ENCODE peak calls at places on chromosomes 13 and 19, in six cellular contexts. One of them, this sample, is unnamed.

GRCh38 chr13:28325022-28325421 is 169.9 kb downstream of the FLT1 start:
- DNase-seq in stomach: no peak
- DNase-seq in suprapubic skin: no peak
- DNase-seq in fibroblast of lung: no peak
- DNase-seq in HTR-8/SVneo: no peak
- DNase-seq in NCI-H774: no peak
- DNase-seq in this sample: no peak

GRCh38 chr13:32530841-32531253 is 7.7 kb downstream of the N4BP2L2 start:
- DNase-seq in NCI-H774: no peak
- DNase-seq in suprapubic skin: no peak
- DNase-seq in stomach: no peak
- DNase-seq in fibroblast of lung: peak; percentile 87
- DNase-seq in HTR-8/SVneo: no peak
- DNase-seq in this sample: no peak

GRCh38 chr19:53980553-53981407 is 10.7 kb upstream of the CACNG6 start:
- DNase-seq in suprapubic skin: no peak
- DNase-seq in stomach: no peak
- DNase-seq in fibroblast of lung: peak; percentile 4
- DNase-seq in HTR-8/SVneo: peak; percentile 69
- DNase-seq in NCI-H774: no peak
- DNase-seq in this sample: peak; percentile 70

GRCh38 chr19:46299004-46299509 is 2.2 kb downstream of the HIF3A start:
- DNase-seq in suprapubic skin: peak; percentile 95
- DNase-seq in HTR-8/SVneo: peak; percentile 90
- DNase-seq in NCI-H774: peak; percentile 88
- DNase-seq in fibroblast of lung: peak; percentile 96
- DNase-seq in stomach: peak; percentile 99
- DNase-seq in this sample: peak; percentile 80

GRCh38 chr13:113400621-113401451 is 36.9 kb upstream of the GRTP1 start:
- DNase-seq in NCI-H774: peak; percentile 27
- DNase-seq in stomach: no peak
- DNase-seq in suprapubic skin: no peak
- DNase-seq in fibroblast of lung: no peak
- DNase-seq in HTR-8/SVneo: no peak
- DNase-seq in this sample: no peak

GRCh38 chr19:54183431-54183830 is 5.9 kb downstream of the MBOAT7 start:
- DNase-seq in suprapubic skin: no peak
- DNase-seq in fibroblast of lung: no peak
- DNase-seq in HTR-8/SVneo: no peak
- DNase-seq in stomach: no peak
- DNase-seq in NCI-H774: no peak
- DNase-seq in this sample: no peak

GRCh38 chr13:32136716-32137115 is 105.1 kb downstream of the FRY start:
- DNase-seq in stomach: no peak
- DNase-seq in NCI-H774: no peak
- DNase-seq in HTR-8/SVneo: no peak
- DNase-seq in suprapubic skin: no peak
- DNase-seq in fibroblast of lung: no peak
- DNase-seq in this sample: no peak

GRCh38 chr19:7522923-7523667 is 671 bp downstream of the MCOLN1 start:
- DNase-seq in fibroblast of lung: no peak
- DNase-seq in NCI-H774: no peak
- DNase-seq in suprapubic skin: no peak
- DNase-seq in HTR-8/SVneo: no peak
- DNase-seq in stomach: no peak
- DNase-seq in this sample: no peak

GRCh38 chr13:29897102-29897501 is 46.7 kb upstream of the UBL3 start:
- DNase-seq in NCI-H774: no peak
- DNase-seq in suprapubic skin: no peak
- DNase-seq in fibroblast of lung: no peak
- DNase-seq in HTR-8/SVneo: no peak
- DNase-seq in stomach: no peak
- DNase-seq in this sample: no peak

GRCh38 chr19:24073807-24074206 is 13.2 kb upstream of the ZNF254 start:
- DNase-seq in NCI-H774: no peak
- DNase-seq in HTR-8/SVneo: no peak
- DNase-seq in stomach: peak; percentile 31
- DNase-seq in suprapubic skin: no peak
- DNase-seq in fibroblast of lung: no peak
- DNase-seq in this sample: no peak

GRCh38 chr19:15815306-15815705 is at the start of gene OR10H1:
- DNase-seq in fibroblast of lung: no peak
- DNase-seq in HTR-8/SVneo: no peak
- DNase-seq in stomach: no peak
- DNase-seq in NCI-H774: peak; percentile 1
- DNase-seq in suprapubic skin: no peak
- DNase-seq in this sample: no peak

GRCh38 chr13:51252954-51253531 is 30.8 kb downstream of the FAM124A start:
- DNase-seq in NCI-H774: no peak
- DNase-seq in suprapubic skin: no peak
- DNase-seq in fibroblast of lung: no peak
- DNase-seq in HTR-8/SVneo: no peak
- DNase-seq in stomach: no peak
- DNase-seq in this sample: no peak

GRCh38 chr13:75170321-75170720 is 311.6 kb downstream of the TBC1D4 start:
- DNase-seq in HTR-8/SVneo: no peak
- DNase-seq in NCI-H774: no peak
- DNase-seq in stomach: no peak
- DNase-seq in suprapubic skin: no peak
- DNase-seq in fibroblast of lung: no peak
- DNase-seq in this sample: no peak

GRCh38 chr13:21741396-21741795 is 70.5 kb downstream of the FGF9 start:
- DNase-seq in HTR-8/SVneo: no peak
- DNase-seq in suprapubic skin: no peak
- DNase-seq in stomach: no peak
- DNase-seq in fibroblast of lung: no peak
- DNase-seq in NCI-H774: no peak
- DNase-seq in this sample: no peak

This sample was measured in HS-27A.